ENCODE peak calls at places on chromosomes 1 and 21, in ten cellular contexts. C, B, E, F, P, Q, W, T, I and M are unnamed samples.

GRCh38 chr1:208235983-208236761 is 8.0 kb downstream of the PLXNA2 start:
- DNase-seq in C (no peak), B (peak), E (peak), F (peak), P (peak), Q (no peak), W (no peak), T (no peak), I (peak), M (peak)

GRCh38 chr1:174726167-174726879 is 273.4 kb upstream of the CACYBP start:
- DNase-seq in C (no peak), B (no peak), E (peak), F (peak), P (peak), Q (no peak), W (no peak), T (peak), I (peak), M (no peak)

GRCh38 chr1:228046421-228047182 is 35.9 kb upstream of the ARF1 start:
- DNase-seq in C (peak), B (no peak), E (no peak), F (no peak), P (no peak), Q (no peak), W (no peak), T (no peak), I (no peak), M (no peak)

GRCh38 chr1:241589524-241589923 is 50.6 kb downstream of the CHML start:
- DNase-seq in C (no peak), B (no peak), E (no peak), F (no peak), P (no peak), Q (no peak), W (no peak), T (no peak), I (no peak), M (no peak)

GRCh38 chr21:41066086-41066938 is 101.6 kb upstream of the BACE2 start:
- DNase-seq in C (no peak), B (no peak), E (no peak), F (no peak), P (no peak), Q (no peak), W (no peak), T (no peak), I (no peak), M (no peak)

GRCh38 chr1:77370588-77371306 is 88.9 kb downstream of the AK5 start:
- DNase-seq in C (no peak), B (no peak), E (peak), F (peak), P (peak), Q (no peak), W (no peak), T (no peak), I (peak), M (peak)

GRCh38 chr1:91814448-91814847 is 71.5 kb downstream of the TGFBR3 start:
- DNase-seq in C (no peak), B (no peak), E (no peak), F (no peak), P (no peak), Q (no peak), W (no peak), T (no peak), I (no peak), M (no peak)

GRCh38 chr1:22712502-22713271 is 2.0 kb downstream of the EPHB2 start:
- DNase-seq in C (no peak), B (no peak), E (peak), F (peak), P (peak), Q (no peak), W (no peak), T (no peak), I (no peak), M (no peak)

GRCh38 chr1:228271701-228272251 is 63.9 kb downstream of the OBSCN start:
- DNase-seq in C (no peak), B (no peak), E (no peak), F (no peak), P (no peak), Q (peak), W (no peak), T (no peak), I (no peak), M (no peak)

GRCh38 chr1:223683586-223684487 is 18.3 kb upstream of the CAPN8 start:
- DNase-seq in C (no peak), B (peak), E (peak), F (peak), P (peak), Q (no peak), W (peak), T (peak), I (peak), M (peak)

GRCh38 chr1:73593804-73594203 is 604.2 kb downstream of the LRRIQ3 start:
- DNase-seq in C (no peak), B (no peak), E (no peak), F (peak), P (no peak), Q (no peak), W (no peak), T (peak), I (no peak), M (peak)

GRCh38 chr1:21778405-21778727 is 4.6 kb downstream of the USP48 start:
- DNase-seq in C (no peak), B (no peak), E (no peak), F (no peak), P (no peak), Q (no peak), W (no peak), T (no peak), I (no peak), M (no peak)

GRCh38 chr1:87851490-87851889 is 522.8 kb downstream of the LMO4 start:
- DNase-seq in C (no peak), B (no peak), E (no peak), F (no peak), P (no peak), Q (no peak), W (no peak), T (no peak), I (no peak), M (no peak)

GRCh38 chr1:73626326-73626725 is 571.6 kb downstream of the LRRIQ3 start:
- DNase-seq in C (no peak), B (no peak), E (no peak), F (no peak), P (no peak), Q (no peak), W (no peak), T (no peak), I (no peak), M (no peak)

GRCh38 chr1:39006287-39006686 is 15.2 kb downstream of the AKIRIN1 start:
- DNase-seq in C (no peak), B (no peak), E (no peak), F (no peak), P (no peak), Q (no peak), W (no peak), T (no peak), I (no peak), M (no peak)

GRCh38 chr21:34351786-34352241 is 12.0 kb upstream of the KCNE2 start:
- DNase-seq in C (no peak), B (no peak), E (peak), F (peak), P (peak), Q (no peak), W (no peak), T (peak), I (peak), M (peak)

GRCh38 chr1:15304708-15305326 is 57.8 kb downstream of the FHAD1 start:
- DNase-seq in C (peak), B (peak), E (peak), F (peak), P (peak), Q (peak), W (no peak), T (peak), I (peak), M (no peak)

GRCh38 chr1:161307892-161308638 is 1.7 kb downstream of the MPZ start:
- DNase-seq in C (no peak), B (no peak), E (peak), F (no peak), P (peak), Q (no peak), W (no peak), T (no peak), I (peak), M (no peak)

GRCh38 chr1:156741613-156741983 is 710 bp upstream of the MRPL24 start:
- DNase-seq in C (no peak), B (no peak), E (no peak), F (no peak), P (no peak), Q (no peak), W (no peak), T (no peak), I (no peak), M (no peak)

GRCh38 chr1:89641781-89642180 is 8.9 kb downstream of the LRRC8C start:
- DNase-seq in C (no peak), B (no peak), E (peak), F (peak), P (peak), Q (no peak), W (no peak), T (no peak), I (no peak), M (no peak)

GRCh38 chr1:234985007-234985370 is 143.6 kb downstream of the TOMM20 start:
- DNase-seq in C (no peak), B (no peak), E (no peak), F (no peak), P (no peak), Q (peak), W (no peak), T (no peak), I (no peak), M (no peak)

GRCh38 chr1:207431508-207431907 is 22.6 kb upstream of the CR2 start:
- DNase-seq in C (no peak), B (no peak), E (no peak), F (no peak), P (no peak), Q (no peak), W (no peak), T (no peak), I (no peak), M (no peak)

GRCh38 chr1:200409203-200409760 is 554 bp downstream of the ZNF281 start:
- DNase-seq in C (peak), B (peak), E (no peak), F (peak), P (no peak), Q (peak), W (peak), T (peak), I (peak), M (peak)

GRCh38 chr1:212219679-212220463 is 65.3 kb upstream of the PPP2R5A start:
- DNase-seq in C (no peak), B (no peak), E (peak), F (peak), P (no peak), Q (no peak), W (no peak), T (peak), I (peak), M (peak)

GRCh38 chr1:247210386-247211117 is 38.7 kb upstream of the ZNF124 start:
- DNase-seq in C (peak), B (peak), E (peak), F (peak), P (peak), Q (peak), W (peak), T (peak), I (peak), M (peak)

GRCh38 chr21:34027727-34028461 is 45.5 kb upstream of the MRPS6 start:
- DNase-seq in C (no peak), B (no peak), E (no peak), F (no peak), P (no peak), Q (no peak), W (no peak), T (no peak), I (no peak), M (peak)

GRCh38 chr1:91789273-91789997 is 96.5 kb downstream of the TGFBR3 start:
- DNase-seq in C (no peak), B (no peak), E (no peak), F (no peak), P (no peak), Q (no peak), W (no peak), T (no peak), I (no peak), M (no peak)

GRCh38 chr1:220734571-220735326 is 13.4 kb upstream of the MTARC2 start:
- DNase-seq in C (no peak), B (no peak), E (peak), F (peak), P (peak), Q (no peak), W (no peak), T (no peak), I (peak), M (peak)

GRCh38 chr1:180988221-180988826 is 34.3 kb downstream of the STX6 start:
- DNase-seq in C (no peak), B (no peak), E (no peak), F (no peak), P (no peak), Q (no peak), W (no peak), T (no peak), I (peak), M (no peak)

GRCh38 chr1:239368436-239369109 is 17.8 kb upstream of the CHRM3 start:
- DNase-seq in C (no peak), B (no peak), E (no peak), F (no peak), P (no peak), Q (no peak), W (no peak), T (no peak), I (no peak), M (no peak)

GRCh38 chr1:97668945-97669344 is 251.9 kb downstream of the DPYD start:
- DNase-seq in C (no peak), B (no peak), E (peak), F (peak), P (peak), Q (no peak), W (no peak), T (no peak), I (peak), M (peak)

GRCh38 chr1:181206979-181207790 is 118.7 kb downstream of the IER5 start:
- DNase-seq in C (no peak), B (no peak), E (no peak), F (no peak), P (no peak), Q (peak), W (no peak), T (peak), I (no peak), M (no peak)

GRCh38 chr1:26190373-26190987 is at the start of gene CATSPER4:
- DNase-seq in C (no peak), B (no peak), E (peak), F (peak), P (no peak), Q (no peak), W (no peak), T (peak), I (peak), M (no peak)

GRCh38 chr1:240092301-240093119 is 827 bp downstream of the FMN2 start:
- DNase-seq in C (no peak), B (no peak), E (peak), F (peak), P (peak), Q (no peak), W (no peak), T (peak), I (peak), M (peak)

DNA sequence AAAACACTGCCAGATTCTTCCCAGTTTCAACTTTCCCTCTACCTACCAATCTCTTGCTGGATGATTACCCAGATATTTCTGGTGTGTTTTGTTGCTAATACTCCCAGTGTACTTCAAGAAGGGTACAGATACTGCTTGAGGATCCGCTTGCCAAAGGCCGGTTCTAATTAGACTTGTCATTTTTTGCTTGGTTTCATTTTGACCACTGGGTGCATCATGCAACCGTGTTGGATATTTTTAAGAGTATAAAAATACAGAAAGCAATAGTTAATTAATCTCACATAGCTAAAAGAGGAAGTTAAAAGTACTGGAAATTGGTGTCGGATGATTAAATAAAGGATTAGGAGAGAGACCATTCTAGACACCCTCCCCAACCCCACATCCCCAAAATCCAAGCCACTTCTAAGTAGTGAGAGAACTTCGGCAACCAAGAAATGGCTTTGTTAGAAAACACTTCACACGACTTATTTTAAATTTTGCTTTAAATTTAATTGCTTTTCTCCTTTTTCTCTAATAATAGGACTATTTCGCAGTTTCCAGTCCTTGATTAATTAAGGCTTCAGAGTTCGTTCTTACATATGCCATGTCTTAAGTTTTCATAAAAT is 2.5 kb upstream of the CDKN2C start:
- DNase-seq in C (no peak), B (no peak), E (peak), F (peak), P (peak), Q (no peak), W (no peak), T (no peak), I (peak), M (no peak)
- H3K4me3 ChIP-seq in C (peak), B (peak), E (peak), F (no peak), P (peak), Q (peak), W (no peak), T (peak), I (peak), M (peak)

DNA sequence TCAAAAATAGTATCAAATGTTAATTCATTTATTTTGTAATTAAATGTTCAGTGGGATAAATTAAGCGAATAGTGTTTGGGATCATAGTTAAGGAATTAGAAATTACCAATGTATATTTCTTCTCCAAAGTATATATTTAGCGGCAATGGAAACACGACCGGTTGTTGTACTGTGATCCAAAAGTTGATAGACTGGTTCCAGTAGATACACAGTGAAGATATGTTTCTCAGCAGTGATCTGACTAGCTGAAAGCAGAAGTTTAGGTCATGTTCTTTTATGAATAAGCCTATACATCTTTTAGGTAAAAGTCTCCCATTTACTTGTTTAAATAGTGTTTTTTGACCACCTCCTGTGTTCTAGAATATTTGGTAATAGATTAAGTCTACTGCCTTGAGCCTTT is 8.8 kb downstream of the USP16 start:
- DNase-seq in C (no peak), B (no peak), E (no peak), F (no peak), P (no peak), Q (no peak), W (no peak), T (no peak), I (no peak), M (no peak)
- H3K4me3 ChIP-seq in C (no peak), B (no peak), E (no peak), F (no peak), P (no peak), Q (no peak), W (no peak), T (no peak), I (no peak), M (no peak)

GRCh38 chr1:231170875-231171274 is 9.0 kb downstream of the TRIM67 start:
- DNase-seq in C (no peak), B (no peak), E (no peak), F (no peak), P (no peak), Q (no peak), W (no peak), T (no peak), I (no peak), M (no peak)
- H3K4me3 ChIP-seq in C (no peak), B (no peak), E (no peak), F (no peak), P (no peak), Q (no peak), W (no peak), T (no peak), I (no peak), M (no peak)

GRCh38 chr1:61184714-61185106 is 102.3 kb downstream of the NFIA start:
- DNase-seq in C (no peak), B (no peak), E (no peak), F (no peak), P (no peak), Q (no peak), W (no peak), T (no peak), I (no peak), M (no peak)
- H3K4me3 ChIP-seq in C (peak), B (peak), E (no peak), F (no peak), P (peak), Q (no peak), W (no peak), T (no peak), I (peak), M (peak)

GRCh38 chr1:75134656-75134938 is 409 bp downstream of the LHX8 start:
- DNase-seq in C (no peak), B (no peak), E (no peak), F (no peak), P (no peak), Q (no peak), W (no peak), T (no peak), I (no peak), M (no peak)

GRCh38 chr1:75136158-75136815 is 2.1 kb downstream of the LHX8 start:
- DNase-seq in C (no peak), B (no peak), E (no peak), F (peak), P (no peak), Q (peak), W (no peak), T (peak), I (no peak), M (no peak)

GRCh38 chr1:75134939-75135828 is 996 bp downstream of the LHX8 start:
- DNase-seq in C (no peak), B (no peak), E (no peak), F (peak), P (peak), Q (peak), W (no peak), T (peak), I (peak), M (no peak)

GRCh38 chr1:75135829-75136142 is 1.6 kb downstream of the LHX8 start:
- DNase-seq in C (no peak), B (no peak), E (peak), F (no peak), P (peak), Q (no peak), W (no peak), T (no peak), I (no peak), M (no peak)

GRCh38 chr1:75136921-75137641 is 2.9 kb downstream of the LHX8 start:
- DNase-seq in C (no peak), B (no peak), E (no peak), F (peak), P (no peak), Q (peak), W (no peak), T (no peak), I (peak), M (no peak)
- H3K4me3 ChIP-seq in C (no peak), B (no peak), E (no peak), F (no peak), P (no peak), Q (no peak), W (no peak), T (peak), I (no peak), M (no peak)

GRCh38 chr1:81329061-81329460 is 471.7 kb upstream of the ADGRL2 start:
- DNase-seq in C (no peak), B (no peak), E (no peak), F (no peak), P (no peak), Q (no peak), W (no peak), T (no peak), I (no peak), M (no peak)
- H3K4me3 ChIP-seq in C (no peak), B (no peak), E (no peak), F (no peak), P (no peak), Q (no peak), W (no peak), T (no peak), I (no peak), M (no peak)

GRCh38 chr21:46059195-46059594 is 38.7 kb upstream of the COL6A2 start:
- DNase-seq in C (no peak), B (no peak), E (no peak), F (no peak), P (no peak), Q (no peak), W (no peak), T (no peak), I (no peak), M (no peak)
- H3K4me3 ChIP-seq in C (no peak), B (no peak), E (no peak), F (no peak), P (no peak), Q (no peak), W (no peak), T (no peak), I (no peak), M (no peak)

DNA sequence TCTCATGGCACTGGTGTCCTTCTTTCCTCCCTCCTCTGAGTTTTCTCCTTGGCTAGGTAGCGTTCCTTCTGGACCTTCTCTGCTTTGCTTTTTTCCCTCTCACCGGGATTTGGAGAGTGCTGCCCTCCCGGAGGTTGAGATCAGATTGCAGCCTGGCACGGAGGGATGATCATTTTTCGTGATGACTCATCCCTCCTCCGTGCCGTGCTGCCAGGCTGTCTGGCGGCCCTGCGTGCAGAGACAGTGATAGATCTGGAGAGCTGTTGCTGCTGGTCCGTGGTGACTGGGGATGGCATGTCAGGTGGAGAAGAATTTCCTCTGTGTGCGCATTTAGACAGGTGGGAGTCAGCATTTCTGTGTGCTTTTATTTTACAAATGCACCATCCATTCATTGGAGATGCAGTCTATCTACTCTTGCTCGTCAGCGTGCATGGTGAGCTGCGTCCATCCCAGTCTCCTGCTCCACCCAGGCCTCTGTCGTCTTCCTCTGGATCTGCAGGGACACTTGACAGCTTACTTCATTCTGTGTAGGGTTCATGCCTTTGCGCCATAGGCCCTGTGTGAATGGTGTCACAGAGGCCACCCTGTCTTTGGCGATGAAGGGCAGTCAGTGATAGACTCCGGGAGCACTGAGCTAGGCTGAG is 104.4 kb downstream of the PCBP3 start:
- DNase-seq in C (no peak), B (no peak), E (no peak), F (peak), P (peak), Q (peak), W (no peak), T (no peak), I (peak), M (no peak)
- H3K4me3 ChIP-seq in C (no peak), B (no peak), E (no peak), F (no peak), P (no peak), Q (no peak), W (no peak), T (no peak), I (no peak), M (no peak)

GRCh38 chr1:218371927-218372672 is 27.0 kb downstream of the TGFB2 start:
- DNase-seq in C (no peak), B (no peak), E (peak), F (peak), P (peak), Q (no peak), W (no peak), T (no peak), I (peak), M (no peak)
- H3K4me3 ChIP-seq in C (no peak), B (no peak), E (no peak), F (no peak), P (no peak), Q (no peak), W (no peak), T (no peak), I (no peak), M (no peak)